ENCODE peak calls at places on chromosomes 1 and 21, in seven cellular contexts. V, H, T, K, Y, A and L are unnamed samples.

GRCh38 chr1:55445416-55445815 is 230.3 kb upstream of the USP24 start:
- DNase-seq in V (no peak), H (no peak), T (no peak), K (no peak), Y (no peak), A (no peak), L (no peak)

GRCh38 chr1:15409400-15410222 is at the start of gene EFHD2:
- DNase-seq in V (peak; percentile 79), H (peak; percentile 89), T (peak; percentile 74), K (peak; percentile 71), Y (no peak), A (peak; percentile 81), L (peak; percentile 68)

GRCh38 chr1:154952664-154953063 is 3.2 kb downstream of the PBXIP1 start:
- DNase-seq in V (no peak), H (no peak), T (no peak), K (no peak), Y (no peak), A (no peak), L (no peak)

GRCh38 chr1:51693420-51694144 is 76.7 kb downstream of the OSBPL9 start:
- DNase-seq in V (peak; percentile 20), H (no peak), T (no peak), K (peak; percentile 55), Y (no peak), A (no peak), L (no peak)

GRCh38 chr1:87956766-87957165 is 628.1 kb downstream of the LMO4 start:
- DNase-seq in V (no peak), H (no peak), T (no peak), K (peak; percentile 18), Y (no peak), A (no peak), L (no peak)

GRCh38 chr1:1426961-1427934 is 6.2 kb upstream of the ANKRD65 start:
- DNase-seq in V (no peak), H (no peak), T (no peak), K (no peak), Y (no peak), A (no peak), L (peak; percentile 53)

GRCh38 chr1:11453742-11454442 is 25.1 kb upstream of the DISP3 start:
- DNase-seq in V (no peak), H (no peak), T (no peak), K (no peak), Y (no peak), A (no peak), L (no peak)

GRCh38 chr1:44355582-44356305 is 687 bp upstream of the ERI3 start:
- DNase-seq in V (no peak), H (no peak), T (no peak), K (no peak), Y (no peak), A (no peak), L (no peak)

GRCh38 chr1:203769505-203770343 is 4.7 kb downstream of the LAX1 start:
- DNase-seq in V (peak; percentile 25), H (peak; percentile 74), T (peak; percentile 35), K (peak; percentile 94), Y (peak; percentile 92), A (peak; percentile 74), L (peak; percentile 63)

GRCh38 chr1:63501256-63501655 is 21.8 kb downstream of the ITGB3BP start:
- DNase-seq in V (no peak), H (no peak), T (no peak), K (no peak), Y (no peak), A (no peak), L (no peak)

GRCh38 chr1:156708245-156708661 is 2.9 kb upstream of the CRABP2 start:
- DNase-seq in V (no peak), H (no peak), T (no peak), K (no peak), Y (no peak), A (no peak), L (no peak)

GRCh38 chr1:14855278-14855677 is 256.8 kb downstream of the KAZN start:
- DNase-seq in V (no peak), H (no peak), T (no peak), K (no peak), Y (no peak), A (no peak), L (no peak)

GRCh38 chr1:207810173-207810572 is 58.3 kb downstream of the CD46 start:
- DNase-seq in V (no peak), H (no peak), T (no peak), K (peak; percentile 77), Y (peak; percentile 58), A (no peak), L (no peak)

GRCh38 chr21:42644223-42645208 is 8.9 kb upstream of the PDE9A start:
- DNase-seq in V (no peak), H (no peak), T (no peak), K (peak; percentile 73), Y (no peak), A (no peak), L (no peak)

GRCh38 chr1:236888903-236889302 is 93.8 kb downstream of the MTR start:
- DNase-seq in V (no peak), H (no peak), T (no peak), K (no peak), Y (no peak), A (peak; percentile 27), L (no peak)

GRCh38 chr1:204836856-204837255 is 33.8 kb upstream of the NFASC start:
- DNase-seq in V (no peak), H (no peak), T (no peak), K (no peak), Y (no peak), A (no peak), L (no peak)

GRCh38 chr21:25571726-25572121 is 35.6 kb downstream of the MRPL39 start:
- DNase-seq in V (no peak), H (no peak), T (no peak), K (no peak), Y (no peak), A (no peak), L (no peak)
- TF ChIP-seq POLR2A in V (no peak), H (no peak), T (no peak), K (no peak), Y (no peak), A (no peak), L (no peak)

DNA sequence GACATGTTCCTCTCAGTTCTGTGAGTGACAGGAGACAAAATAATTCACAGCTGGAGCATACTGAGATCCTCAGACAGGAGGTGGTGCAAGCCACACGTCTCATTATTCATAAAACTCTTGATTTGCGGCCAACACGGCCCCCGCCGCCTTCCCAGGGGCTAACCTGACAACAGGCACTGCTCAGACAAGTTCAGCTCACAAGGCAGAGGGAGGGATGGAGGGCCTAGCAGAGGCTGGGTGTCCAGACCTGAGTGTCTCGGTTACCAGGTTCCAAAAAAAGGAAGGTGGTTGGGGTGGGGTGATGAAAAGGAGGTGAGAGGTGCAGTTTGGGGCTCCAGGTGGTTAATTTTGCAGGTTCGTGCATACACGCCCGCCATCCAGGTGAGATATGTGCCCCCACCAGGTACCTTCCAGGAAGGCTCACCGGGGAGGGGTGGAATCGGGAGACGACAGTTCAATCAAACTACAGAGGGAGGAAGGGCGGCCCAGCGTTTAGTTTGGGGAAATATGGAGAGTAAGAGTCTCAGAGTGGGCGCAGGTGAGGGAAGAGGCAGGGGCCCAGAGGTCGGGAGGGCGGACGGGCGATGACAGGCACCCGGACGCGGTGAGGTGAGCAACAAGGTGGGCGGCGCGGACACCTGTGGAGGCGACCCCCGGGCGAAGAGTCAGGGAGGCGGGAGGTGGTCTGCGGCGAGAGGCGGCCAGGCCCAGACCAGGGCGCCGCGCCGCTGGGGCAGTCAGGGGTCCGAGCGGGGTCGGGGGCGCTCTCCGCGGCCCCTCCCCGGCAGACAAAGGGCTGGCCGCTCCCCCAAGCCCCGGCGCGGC is 635 bp downstream of the CTNNBIP1 start:
- DNase-seq in V (no peak), H (peak; percentile 34), T (no peak), K (no peak), Y (no peak), A (peak; percentile 39), L (no peak)
- H3K4me3 ChIP-seq in V (peak overlapping the region; percentile 92), H (peak overlapping the region; percentile 75), T (peak overlapping the region; percentile 38), K (peak overlapping the region; percentile 92), Y (peak overlapping the region; percentile 82), A (peak overlapping the region; percentile 67), L (peak overlapping the region; percentile 92)

GRCh38 chr1:8167936-8168335 is 141.8 kb upstream of the ERRFI1 start:
- DNase-seq in V (no peak), H (no peak), T (no peak), K (no peak), Y (no peak), A (no peak), L (no peak)

GRCh38 chr1:8170059-8170835 is 144.1 kb upstream of the ERRFI1 start:
- DNase-seq in V (no peak), H (no peak), T (no peak), K (no peak), Y (no peak), A (no peak), L (no peak)

GRCh38 chr1:8171751-8172464 is 145.8 kb upstream of the ERRFI1 start:
- DNase-seq in V (no peak), H (no peak), T (no peak), K (peak; percentile 64), Y (no peak), A (no peak), L (no peak)

GRCh38 chr1:8166436-8166835 is 140.3 kb upstream of the ERRFI1 start:
- DNase-seq in V (no peak), H (no peak), T (no peak), K (no peak), Y (no peak), A (no peak), L (no peak)

GRCh38 chr1:8169364-8170058 is 143.4 kb upstream of the ERRFI1 start:
- DNase-seq in V (peak; percentile 69), H (peak; percentile 55), T (peak; percentile 35), K (peak; percentile 89), Y (no peak), A (peak; percentile 82), L (no peak)
- TF ChIP-seq POLR2A in V (no peak), H (no peak), T (no peak), K (no peak), Y (peak; percentile 2), A (no peak), L (no peak)

GRCh38 chr1:150765229-150765976 is at the start of gene CTSS:
- DNase-seq in V (no peak), H (no peak), T (no peak), K (peak; percentile 11), Y (no peak), A (no peak), L (no peak)

GRCh38 chr1:150762559-150762958 is 3.0 kb downstream of the CTSS start:
- DNase-seq in V (no peak), H (no peak), T (no peak), K (no peak), Y (no peak), A (no peak), L (no peak)

GRCh38 chr1:150763631-150764223 is 1.9 kb downstream of the CTSS start:
- DNase-seq in V (no peak), H (no peak), T (no peak), K (peak; percentile 15), Y (no peak), A (no peak), L (no peak)

GRCh38 chr1:150763018-150763417 is 2.6 kb downstream of the CTSS start:
- DNase-seq in V (no peak), H (no peak), T (no peak), K (no peak), Y (no peak), A (no peak), L (no peak)

DNA sequence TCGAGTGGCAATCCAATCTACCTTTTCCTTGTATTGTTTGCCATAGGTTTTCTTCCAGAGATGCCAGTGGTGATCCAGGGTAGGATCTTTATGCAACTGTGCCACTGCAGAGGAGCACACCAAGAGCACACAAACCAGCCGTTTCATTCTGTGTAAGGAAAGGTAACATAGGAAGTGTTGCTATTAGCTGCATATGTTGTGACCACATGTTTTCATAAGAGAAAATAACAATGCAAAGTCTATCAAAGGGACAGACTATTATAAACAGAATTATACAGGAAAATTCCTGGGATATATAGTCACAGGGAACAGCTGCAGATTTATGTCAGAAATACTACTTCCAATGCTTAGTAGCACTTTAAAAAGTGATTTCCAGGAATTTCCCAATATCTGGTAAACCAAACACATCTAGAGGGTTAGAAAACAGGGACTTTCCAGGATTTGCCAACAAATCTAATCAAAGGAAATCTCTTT is 924 bp downstream of the CTSS start:
- DNase-seq in V (peak; percentile 10), H (no peak), T (no peak), K (peak; percentile 97), Y (no peak), A (no peak), L (no peak)
- H3K4me3 ChIP-seq in V (peak overlapping the region; percentile 33), H (peak overlapping the region; percentile 43), T (no peak overlapping the region), K (no peak overlapping the region), Y (peak overlapping the region; percentile 37), A (no peak overlapping the region), L (peak overlapping the region; percentile 59)